ENCODE peak calls at places on chromosomes 2 and 18, in seven cellular contexts. U, O, Z, V, X, Y and F are unnamed samples.

GRCh38 chr2:190060019-190060418 is 2.5 kb downstream of the MSTN start:
- DNase-seq in U (no peak), O (no peak), Z (no peak), V (no peak), X (no peak), Y (no peak), F (no peak)

GRCh38 chr2:240949791-240950705 is 43.9 kb downstream of the CROCC2 start:
- DNase-seq in U (peak), O (no peak), Z (peak), V (no peak), X (no peak), Y (no peak), F (no peak)

GRCh38 chr2:45237850-45238542 is 228.7 kb upstream of the SIX2 start:
- DNase-seq in U (no peak), O (peak), Z (no peak), V (no peak), X (peak), Y (peak), F (no peak)

GRCh38 chr2:50691518-50691917 is 340.4 kb downstream of the NRXN1 start:
- DNase-seq in U (no peak), O (no peak), Z (no peak), V (no peak), X (peak), Y (no peak), F (no peak)

GRCh38 chr2:133477614-133477990 is 90.7 kb downstream of the NCKAP5 start:
- DNase-seq in U (no peak), O (no peak), Z (no peak), V (no peak), X (peak), Y (peak), F (no peak)

GRCh38 chr2:179272406-179273192 is 8.0 kb upstream of the SESTD1 start:
- DNase-seq in U (no peak), O (peak), Z (no peak), V (no peak), X (peak), Y (peak), F (no peak)

GRCh38 chr2:11495844-11496271 is 29.9 kb upstream of the E2F6 start:
- DNase-seq in U (no peak), O (no peak), Z (no peak), V (no peak), X (no peak), Y (no peak), F (no peak)

GRCh38 chr2:9738718-9739496 is 104.4 kb upstream of the TAF1B start:
- DNase-seq in U (no peak), O (no peak), Z (peak), V (no peak), X (no peak), Y (peak), F (no peak)

GRCh38 chr2:150522269-150522668 is 34.8 kb upstream of the RND3 start:
- DNase-seq in U (no peak), O (no peak), Z (no peak), V (no peak), X (peak), Y (no peak), F (no peak)

GRCh38 chr2:180625006-180625844 is 355.2 kb upstream of the UBE2E3 start:
- DNase-seq in U (no peak), O (peak), Z (no peak), V (no peak), X (peak), Y (peak), F (no peak)

GRCh38 chr2:98311771-98312545 is 34.3 kb upstream of the CNGA3 start:
- DNase-seq in U (no peak), O (no peak), Z (no peak), V (no peak), X (no peak), Y (no peak), F (no peak)

GRCh38 chr18:73201940-73202339 is 334.2 kb upstream of the NETO1 start:
- DNase-seq in U (no peak), O (peak), Z (no peak), V (no peak), X (peak), Y (no peak), F (no peak)

GRCh38 chr18:36769611-36770314 is 59.0 kb downstream of the TPGS2 start:
- DNase-seq in U (no peak), O (no peak), Z (no peak), V (no peak), X (no peak), Y (no peak), F (no peak)

GRCh38 chr2:180063494-180063893 is 56.4 kb upstream of the CWC22 start:
- DNase-seq in U (no peak), O (peak), Z (no peak), V (no peak), X (no peak), Y (peak), F (no peak)

GRCh38 chr2:152335851-152336102 is 803 bp downstream of the FMNL2 start:
- DNase-seq in U (no peak), O (no peak), Z (no peak), V (no peak), X (no peak), Y (no peak), F (no peak)

GRCh38 chr2:96866986-96867755 is 2.7 kb downstream of the SEMA4C start:
- DNase-seq in U (no peak), O (no peak), Z (no peak), V (no peak), X (no peak), Y (no peak), F (no peak)

GRCh38 chr2:149189769-149190168 is 140.6 kb upstream of the LYPD6 start:
- DNase-seq in U (no peak), O (no peak), Z (no peak), V (no peak), X (no peak), Y (no peak), F (no peak)

GRCh38 chr2:42916394-42916793 is 124.0 kb upstream of the HAAO start:
- DNase-seq in U (no peak), O (no peak), Z (no peak), V (no peak), X (no peak), Y (no peak), F (no peak)

DNA sequence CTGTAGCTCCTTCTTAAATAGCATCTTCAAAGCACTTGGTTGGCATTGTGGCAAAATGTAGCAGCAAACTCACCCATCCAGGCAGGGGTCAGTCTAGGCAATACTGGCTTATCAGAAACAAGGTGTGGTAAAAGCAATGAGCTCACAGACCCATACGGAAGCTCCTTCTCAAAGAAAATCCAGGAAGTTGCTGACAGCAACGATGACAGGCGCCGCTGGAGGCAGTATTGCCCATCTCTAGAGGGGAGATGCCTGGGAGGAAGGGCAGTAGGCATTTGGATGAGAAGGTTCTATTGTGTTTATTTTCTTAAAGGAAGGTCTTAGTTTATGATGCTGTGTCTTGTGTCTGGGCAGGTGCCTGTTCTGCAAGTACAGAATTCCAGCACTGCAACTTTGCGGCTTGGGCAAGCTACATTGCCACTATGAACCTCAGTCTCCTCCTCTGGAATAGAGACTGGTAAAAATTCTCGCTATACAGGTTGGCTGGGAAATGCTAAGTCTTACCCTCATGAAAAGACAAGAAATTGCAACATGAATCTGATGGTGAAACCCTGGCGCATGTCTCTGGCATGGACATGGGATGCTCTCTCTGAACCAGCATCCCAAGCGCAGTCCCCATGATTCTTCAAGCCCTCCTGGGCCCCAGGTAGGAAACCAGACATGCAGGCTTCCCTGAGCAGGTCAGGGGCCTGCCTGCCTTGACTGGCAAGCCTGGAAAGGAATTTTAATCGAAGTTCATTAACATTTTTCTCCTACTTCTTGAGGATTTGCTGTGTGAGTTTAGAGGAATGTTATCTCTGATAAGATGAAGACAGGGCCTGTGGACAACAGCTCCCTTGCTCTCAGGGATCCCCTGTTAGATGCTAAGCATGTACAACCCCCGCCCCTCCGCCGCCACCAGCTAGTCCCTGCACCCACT is 156.0 kb downstream of the TFCP2L1 start:
- DNase-seq in U (peak), O (peak), Z (peak), V (no peak), X (no peak), Y (peak), F (no peak)
- TF ChIP-seq CTCF in U (peak), O (peak), Z (peak), V (peak), X (peak), Y (peak), F (peak)

GRCh38 chr2:219332542-219332941 is at the start of gene RESP18:
- DNase-seq in U (no peak), O (no peak), Z (no peak), V (no peak), X (no peak), Y (no peak), F (no peak)

GRCh38 chr2:219325657-219326056 is 6.9 kb downstream of the RESP18 start:
- DNase-seq in U (no peak), O (no peak), Z (no peak), V (no peak), X (no peak), Y (no peak), F (no peak)

GRCh38 chr2:219331560-219332213 is 857 bp downstream of the RESP18 start:
- DNase-seq in U (no peak), O (peak), Z (no peak), V (no peak), X (no peak), Y (peak), F (no peak)

GRCh38 chr2:219325136-219325535 is 7.4 kb downstream of the RESP18 start:
- DNase-seq in U (no peak), O (no peak), Z (no peak), V (no peak), X (no peak), Y (no peak), F (no peak)

GRCh38 chr2:219327719-219328118 is 4.8 kb downstream of the RESP18 start:
- DNase-seq in U (no peak), O (no peak), Z (no peak), V (no peak), X (no peak), Y (no peak), F (peak)
- TF ChIP-seq CTCF in U (no peak), O (no peak), Z (no peak), V (no peak), X (no peak), Y (no peak), F (no peak)

GRCh38 chr2:215537621-215538020 is 101.8 kb upstream of the FN1 start:
- DNase-seq in U (no peak), O (peak), Z (no peak), V (no peak), X (no peak), Y (peak), F (no peak)
- TF ChIP-seq CTCF in U (no peak), O (no peak), Z (no peak), V (no peak), X (no peak), Y (no peak), F (no peak)

GRCh38 chr18:70998490-70998889 is 709.6 kb downstream of the SOCS6 start:
- DNase-seq in U (no peak), O (peak), Z (no peak), V (no peak), X (no peak), Y (peak), F (no peak)
- TF ChIP-seq CTCF in U (no peak), O (peak), Z (no peak), V (no peak), X (peak), Y (peak), F (peak)

DNA sequence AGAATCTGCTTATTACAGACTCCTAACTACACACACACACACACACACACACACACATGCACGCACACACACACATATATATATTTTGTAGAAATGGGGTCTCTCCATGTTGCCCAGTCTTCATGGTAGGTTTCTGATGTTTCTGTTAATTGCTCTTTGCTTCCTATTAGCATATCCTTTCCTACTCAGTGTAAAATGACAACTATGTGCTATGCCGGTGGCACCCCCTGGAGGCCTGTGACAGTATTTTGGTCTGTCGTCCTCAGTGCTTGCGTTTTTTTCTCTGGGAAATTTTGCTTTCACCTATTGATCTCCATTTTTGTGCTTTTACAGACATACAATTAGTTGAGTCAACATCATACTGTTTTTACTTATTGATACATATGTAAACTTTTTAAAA is 322.1 kb downstream of the LRRTM1 start:
- DNase-seq in U (no peak), O (no peak), Z (no peak), V (no peak), X (no peak), Y (no peak), F (no peak)
- TF ChIP-seq CTCF in U (no peak), O (peak), Z (no peak), V (no peak), X (peak), Y (no peak), F (peak)

GRCh38 chr2:34567128-34567527 is 968.0 kb upstream of the FAM98A start:
- DNase-seq in U (no peak), O (no peak), Z (no peak), V (no peak), X (no peak), Y (no peak), F (no peak)

DNA sequence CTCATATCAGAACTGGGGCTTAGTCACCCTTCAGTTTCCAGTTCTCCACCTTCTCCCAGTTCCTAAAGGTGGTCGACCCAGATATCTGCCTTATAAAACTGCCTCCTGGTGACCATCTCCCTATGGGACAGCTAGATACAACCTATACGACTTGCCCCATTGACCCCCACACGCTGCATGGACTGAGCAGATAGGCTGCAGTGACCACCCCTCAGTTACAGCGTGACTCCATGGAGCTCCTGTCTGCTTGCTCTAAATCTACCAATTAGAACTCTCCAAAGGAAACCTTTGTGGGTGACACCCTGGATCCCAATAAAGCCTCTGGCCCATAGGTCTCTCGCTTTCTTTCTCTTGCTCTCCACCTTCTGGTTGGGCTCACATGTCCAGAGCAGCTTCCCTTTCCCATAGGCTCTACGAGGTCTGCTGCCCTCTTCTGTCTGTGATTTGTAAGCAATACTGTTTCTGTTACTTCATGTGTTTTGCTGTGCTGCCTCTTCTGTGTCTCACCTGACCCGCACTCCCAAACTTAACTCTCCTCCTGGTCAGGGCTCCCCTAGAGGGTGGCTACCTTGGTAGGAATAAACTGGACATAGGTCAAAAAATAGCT is 971.3 kb upstream of the FAM98A start:
- DNase-seq in U (peak), O (peak), Z (no peak), V (no peak), X (no peak), Y (no peak), F (no peak)
- TF ChIP-seq CTCF in U (peak), O (no peak), Z (no peak), V (peak), X (no peak), Y (no peak), F (peak)

GRCh38 chr18:47719096-47719780 is 211.2 kb downstream of the SMAD2 start:
- DNase-seq in U (no peak), O (no peak), Z (no peak), V (no peak), X (no peak), Y (no peak), F (no peak)
- TF ChIP-seq CTCF in U (no peak), O (no peak), Z (no peak), V (no peak), X (no peak), Y (no peak), F (no peak)

DNA sequence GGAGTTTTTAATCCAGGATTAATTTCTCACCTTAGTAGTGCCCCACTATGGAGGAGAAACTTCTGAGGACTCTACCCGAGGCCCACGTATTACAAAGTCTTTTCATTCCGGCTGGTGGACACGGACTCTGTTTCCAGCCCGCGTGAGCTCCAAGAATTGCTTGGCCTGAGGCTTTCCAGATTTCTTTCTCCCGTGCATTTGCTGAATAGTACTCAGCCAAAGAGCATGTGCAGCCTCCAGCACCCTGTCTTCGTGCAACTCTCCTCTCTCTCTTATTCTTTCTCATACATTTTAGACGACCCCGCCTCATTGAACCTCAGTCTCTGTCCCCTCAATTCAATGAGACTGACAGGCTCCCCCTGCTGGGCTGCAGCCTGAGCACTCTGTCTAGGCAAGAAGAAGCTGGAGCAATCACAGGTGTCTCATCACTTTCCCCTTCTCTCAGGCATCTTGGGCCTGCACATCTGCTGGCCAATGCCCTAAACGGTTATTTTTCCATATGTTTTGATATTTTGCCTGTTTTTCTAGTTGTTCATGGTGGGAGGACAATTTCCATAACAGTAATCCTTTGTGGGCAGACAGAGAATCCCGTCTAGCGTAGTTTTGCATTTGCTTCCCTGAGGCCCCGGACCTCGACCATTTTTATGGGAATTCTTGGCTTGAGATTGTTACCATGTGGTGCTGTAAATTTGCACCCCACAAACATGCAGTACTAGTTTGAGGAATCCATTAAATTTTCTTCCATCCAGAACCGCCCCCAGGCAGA is 50.0 kb upstream of the LPIN2 start:
- DNase-seq in U (peak), O (peak), Z (peak), V (peak), X (no peak), Y (peak), F (no peak)
- TF ChIP-seq CTCF in U (peak), O (peak), Z (peak), V (peak), X (peak), Y (peak), F (peak)